ENCODE peak calls at places on chromosomes 5 and 9, in nine cellular contexts. C, P, R, I, U, L, G, K and S are unnamed samples.

GRCh38 chr5:141908796-141909195 is 14.9 kb upstream of the DELE1 start:
- DNase-seq in C (no peak), P (no peak), R (no peak), I (no peak), U (no peak), L (no peak), G (no peak), K (peak; percentile 82), S (no peak)

GRCh38 chr5:140575309-140575708 is 10.7 kb downstream of the SLC35A4 start:
- DNase-seq in C (no peak), P (no peak), R (no peak), I (peak; percentile 57), U (no peak), L (no peak), G (peak; percentile 54), K (peak; percentile 69), S (peak; percentile 52)

GRCh38 chr9:33517373-33517772 is 6.7 kb upstream of the ANKRD18B start:
- DNase-seq in C (no peak), P (peak; percentile 39), R (peak; percentile 55), I (peak; percentile 29), U (no peak), L (no peak), G (peak; percentile 43), K (peak; percentile 82), S (no peak)

GRCh38 chr9:136023401-136024225 is 62.4 kb upstream of the UBAC1 start:
- DNase-seq in C (no peak), P (no peak), R (no peak), I (no peak), U (peak; percentile 44), L (no peak), G (peak; percentile 59), K (peak; percentile 82), S (peak; percentile 82)

GRCh38 chr5:73938280-73938937 is 312.4 kb downstream of the ARHGEF28 start:
- DNase-seq in C (no peak), P (no peak), R (no peak), I (peak; percentile 62), U (peak; percentile 80), L (no peak), G (peak; percentile 50), K (peak; percentile 95), S (no peak)

GRCh38 chr5:137344723-137345322 is 154.3 kb downstream of the SPOCK1 start:
- DNase-seq in C (no peak), P (peak; percentile 57), R (peak; percentile 39), I (peak; percentile 73), U (peak; percentile 27), L (no peak), G (peak; percentile 49), K (peak; percentile 74), S (peak; percentile 17)

GRCh38 chr5:677131-678101 is 15.7 kb downstream of the TPPP start:
- DNase-seq in C (no peak), P (no peak), R (peak; percentile 4), I (no peak), U (no peak), L (no peak), G (no peak), K (no peak), S (no peak)

GRCh38 chr9:27654629-27655285 is 81.5 kb upstream of the C9orf72 start:
- DNase-seq in C (no peak), P (no peak), R (no peak), I (no peak), U (no peak), L (no peak), G (peak; percentile 80), K (no peak), S (no peak)

GRCh38 chr5:37774912-37775483 is 64.8 kb downstream of the GDNF start:
- DNase-seq in C (no peak), P (no peak), R (no peak), I (peak; percentile 66), U (no peak), L (no peak), G (no peak), K (peak; percentile 28), S (no peak)

GRCh38 chr5:144084971-144085370 is 85.5 kb downstream of the YIPF5 start:
- DNase-seq in C (no peak), P (no peak), R (no peak), I (no peak), U (no peak), L (no peak), G (no peak), K (no peak), S (no peak)

GRCh38 chr5:107571621-107572489 is 98.9 kb downstream of the EFNA5 start:
- DNase-seq in C (peak; percentile 69), P (peak; percentile 93), R (peak; percentile 95), I (peak; percentile 97), U (peak; percentile 72), L (peak; percentile 70), G (peak; percentile 92), K (peak; percentile 90), S (peak; percentile 91)

GRCh38 chr5:107566537-107566875 is 104.2 kb downstream of the EFNA5 start:
- DNase-seq in C (no peak), P (no peak), R (no peak), I (no peak), U (no peak), L (no peak), G (no peak), K (no peak), S (no peak)

GRCh38 chr5:107567901-107568671 is 102.7 kb downstream of the EFNA5 start:
- DNase-seq in C (no peak), P (no peak), R (no peak), I (peak; percentile 49), U (no peak), L (no peak), G (no peak), K (no peak), S (no peak)

GRCh38 chr5:107572800-107573368 is 97.9 kb downstream of the EFNA5 start:
- DNase-seq in C (no peak), P (no peak), R (no peak), I (no peak), U (no peak), L (no peak), G (no peak), K (no peak), S (no peak)

GRCh38 chr5:107570805-107571531 is 99.8 kb downstream of the EFNA5 start:
- DNase-seq in C (no peak), P (no peak), R (peak; percentile 49), I (peak; percentile 75), U (no peak), L (no peak), G (peak; percentile 13), K (no peak), S (no peak)
- H3K4me3 ChIP-seq in C (peak overlapping the region; percentile 76), P (no peak overlapping the region), R (peak overlapping the region; percentile 27), I (no peak overlapping the region), U (no peak overlapping the region), L (peak overlapping the region; percentile 92), G (no peak overlapping the region), K (peak overlapping the region; percentile 65), S (peak overlapping the region; percentile 52)

GRCh38 chr9:105432247-105432857 is 15.5 kb upstream of the FSD1L start:
- DNase-seq in C (no peak), P (no peak), R (no peak), I (no peak), U (no peak), L (no peak), G (no peak), K (no peak), S (no peak)
- H3K27ac ChIP-seq in C (no peak overlapping the region), P (no peak overlapping the region), R (peak overlapping the region; percentile 54), I (no peak overlapping the region), U (no peak overlapping the region), L (no peak overlapping the region), G (no peak overlapping the region), K (no peak overlapping the region), S (no peak overlapping the region)

GRCh38 chr9:132354645-132355355 is at the start of gene SETX:
- DNase-seq in C (peak; percentile 86), P (peak; percentile 99), R (peak; percentile 100), I (peak; percentile 99), U (peak; percentile 82), L (peak; percentile 90), G (peak; percentile 97), K (peak; percentile 99), S (peak; percentile 98)

GRCh38 chr9:132348676-132349075 is 6.1 kb downstream of the SETX start:
- DNase-seq in C (no peak), P (no peak), R (no peak), I (no peak), U (no peak), L (no peak), G (no peak), K (no peak), S (no peak)

GRCh38 chr9:132350861-132351315 is 3.9 kb downstream of the SETX start:
- DNase-seq in C (peak; percentile 51), P (no peak), R (no peak), I (no peak), U (no peak), L (peak; percentile 62), G (no peak), K (peak; percentile 46), S (no peak)

GRCh38 chr9:132356276-132356924 is 1.6 kb upstream of the SETX start:
- DNase-seq in C (no peak), P (no peak), R (no peak), I (no peak), U (no peak), L (no peak), G (no peak), K (no peak), S (peak; percentile 14)

DNA sequence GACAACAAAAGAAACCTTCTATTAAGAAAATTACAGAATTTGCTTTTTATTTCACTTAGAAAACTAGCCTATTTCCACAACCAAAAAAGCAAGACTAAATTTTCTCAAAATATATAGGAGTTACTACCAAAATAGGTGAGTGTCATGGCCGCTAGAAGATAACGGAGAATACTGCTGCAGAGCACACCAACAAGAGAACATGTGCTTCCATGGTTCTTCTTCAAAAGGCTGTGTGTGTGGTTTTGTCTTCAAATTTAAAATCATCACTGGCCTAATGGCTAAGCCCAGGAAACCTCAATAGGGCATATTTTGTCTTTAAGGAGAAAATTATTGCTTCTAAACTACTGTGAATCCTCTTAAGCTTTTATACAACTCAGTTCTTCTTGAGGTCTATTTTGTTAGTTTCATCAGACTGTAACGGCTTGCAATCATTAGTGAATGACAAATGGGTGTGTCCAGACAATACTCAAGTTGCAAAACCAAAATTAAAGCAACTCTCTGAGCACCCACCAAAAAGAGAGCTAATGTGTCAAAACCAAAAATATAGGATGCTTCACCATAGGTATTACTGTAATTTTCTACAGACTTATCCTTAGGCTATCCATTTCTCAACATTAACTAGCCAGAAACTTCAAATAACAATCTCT is 3.3 kb downstream of the SETX start:
- DNase-seq in C (no peak), P (no peak), R (no peak), I (no peak), U (no peak), L (no peak), G (no peak), K (peak; percentile 34), S (no peak)
- H3K4me3 ChIP-seq in C (peak overlapping the region; percentile 37), P (no peak overlapping the region), R (no peak overlapping the region), I (no peak overlapping the region), U (no peak overlapping the region), L (peak overlapping the region; percentile 83), G (no peak overlapping the region), K (peak overlapping the region; percentile 66), S (no peak overlapping the region)

GRCh38 chr5:31957151-31957550 is 217.0 kb downstream of the GOLPH3 start:
- DNase-seq in C (no peak), P (no peak), R (no peak), I (no peak), U (no peak), L (no peak), G (no peak), K (no peak), S (peak; percentile 15)

GRCh38 chr5:31954091-31954490 is 220.0 kb downstream of the GOLPH3 start:
- DNase-seq in C (no peak), P (no peak), R (no peak), I (no peak), U (no peak), L (no peak), G (no peak), K (no peak), S (no peak)

GRCh38 chr5:31948006-31948405 is 226.1 kb downstream of the GOLPH3 start:
- DNase-seq in C (no peak), P (no peak), R (no peak), I (peak; percentile 16), U (no peak), L (no peak), G (no peak), K (no peak), S (no peak)

GRCh38 chr5:31952034-31952433 is 222.1 kb downstream of the GOLPH3 start:
- DNase-seq in C (no peak), P (no peak), R (no peak), I (no peak), U (no peak), L (no peak), G (no peak), K (no peak), S (no peak)
- H3K27ac ChIP-seq in C (no peak overlapping the region), P (no peak overlapping the region), R (no peak overlapping the region), I (no peak overlapping the region), U (no peak overlapping the region), L (no peak overlapping the region), G (no peak overlapping the region), K (no peak overlapping the region), S (no peak overlapping the region)